ENCODE peak calls at places on chromosomes 6 and 20, in eight cellular contexts. M is neural progenitor cell; V is cardiac muscle cell; D is CD8-positive, alpha-beta memory T cell; B is colonic mucosa; G is fibroblast of lung; H is SJSA1; O is GM23338. R is an unnamed sample. For H3K4me1, the result is how much of the 10 kb centered on the place peaks cover.

GRCh38 chr6:125745281-125746018 is 4.0 kb upstream of the HEY2 start:
- DNase-seq in M (peak), V (no peak), D (no peak), B (no peak), G (no peak), H (no peak), O (peak), R (no peak)

GRCh38 chr6:116410945-116411623 is 40.3 kb downstream of the DSE start:
- DNase-seq in M (no peak), V (peak), D (no peak), B (no peak), G (peak), H (peak), O (no peak), R (no peak)

GRCh38 chr6:6810727-6811126 is 222.2 kb downstream of the LY86 start:
- DNase-seq in M (no peak), V (no peak), D (peak), B (no peak), G (no peak), H (no peak), O (no peak), R (peak)

GRCh38 chr6:7176208-7176607 is 68.4 kb downstream of the RREB1 start:
- DNase-seq in M (no peak), V (no peak), D (no peak), B (no peak), G (no peak), H (no peak), O (peak), R (no peak)

GRCh38 chr20:50285376-50286173 is 94.9 kb downstream of the CEBPB start:
- DNase-seq in M (no peak), V (peak), D (no peak), B (no peak), G (peak), H (peak), O (no peak), R (peak)

GRCh38 chr6:146915671-146916127 is 288.5 kb upstream of the STXBP5 start:
- DNase-seq in M (no peak), V (peak), D (no peak), B (no peak), G (peak), H (peak), O (no peak), R (no peak)

GRCh38 chr6:146785001-146785585 is 186.3 kb downstream of the ADGB start:
- DNase-seq in M (peak), V (peak), D (peak), B (peak), G (peak), H (no peak), O (peak), R (peak)

GRCh38 chr20:59560588-59561227 is 43.6 kb upstream of the PHACTR3 start:
- DNase-seq in M (peak), V (peak), D (no peak), B (no peak), G (no peak), H (no peak), O (peak), R (peak)

GRCh38 chr6:7389162-7389450 is 436 bp downstream of the CAGE1 start:
- DNase-seq in M (no peak), V (peak), D (no peak), B (no peak), G (peak), H (no peak), O (no peak), R (no peak)

GRCh38 chr6:54071941-54072340 is 39.3 kb upstream of the MLIP start:
- DNase-seq in M (no peak), V (peak), D (no peak), B (no peak), G (peak), H (no peak), O (no peak), R (no peak)

DNA sequence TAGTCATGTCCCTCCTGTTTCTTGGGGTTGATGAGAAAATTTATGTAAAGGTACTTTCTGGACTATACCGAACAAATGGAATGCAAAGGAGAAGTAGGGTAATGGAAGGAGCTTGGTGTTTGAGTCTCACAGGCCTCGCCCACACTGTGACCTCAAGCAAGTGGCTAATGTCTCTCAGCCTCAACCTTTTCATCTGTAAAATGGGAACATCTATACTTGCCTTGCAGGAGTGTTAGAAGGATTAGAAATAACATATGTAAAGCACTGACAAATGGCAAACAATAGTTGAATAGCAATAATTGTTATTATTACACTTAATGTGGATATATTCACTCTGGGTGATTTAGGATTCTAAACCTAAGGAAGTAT is 8.9 kb upstream of the PKIG start:
- DNase-seq in M (no peak), V (no peak), D (no peak), B (no peak), G (no peak), H (no peak), O (no peak), R (no peak)
- H3K4me1 ChIP-seq in M (under half), V (under half), D (under half), B (under half), G (under half), H (under half), O (under half), R (under half)

GRCh38 chr6:166558156-166559025 is 28.1 kb downstream of the RAMACL start:
- DNase-seq in M (no peak), V (no peak), D (no peak), B (no peak), G (peak), H (peak), O (no peak), R (no peak)

GRCh38 chr6:166555066-166555465 is 31.4 kb downstream of the RAMACL start:
- DNase-seq in M (no peak), V (no peak), D (no peak), B (no peak), G (no peak), H (no peak), O (no peak), R (no peak)

GRCh38 chr6:166556871-166557322 is 29.6 kb downstream of the RAMACL start:
- DNase-seq in M (peak), V (peak), D (no peak), B (peak), G (peak), H (peak), O (peak), R (no peak)

GRCh38 chr6:166554316-166554715 is 32.2 kb downstream of the RAMACL start:
- DNase-seq in M (peak), V (no peak), D (no peak), B (no peak), G (no peak), H (no peak), O (no peak), R (no peak)

DNA sequence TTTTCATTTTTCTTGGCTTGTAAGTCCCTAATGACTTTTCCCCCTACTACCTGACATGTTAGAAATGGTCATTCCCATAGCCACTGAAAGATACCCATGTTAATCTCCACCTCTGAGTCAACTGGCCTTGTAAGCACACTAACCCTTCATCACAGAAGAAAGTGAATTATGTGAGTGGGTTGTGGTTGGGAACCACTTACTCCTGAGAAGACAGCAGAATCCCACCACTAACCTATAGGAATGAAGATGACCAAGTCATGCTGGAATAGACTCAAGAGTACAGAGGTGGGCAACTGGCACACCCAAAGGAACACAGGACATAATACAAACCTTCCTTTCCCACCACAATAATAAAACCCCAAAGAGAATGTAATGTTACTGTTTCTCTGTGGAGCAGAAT is 30.1 kb downstream of the RAMACL start:
- DNase-seq in M (no peak), V (no peak), D (no peak), B (no peak), G (peak), H (no peak), O (no peak), R (no peak)
- H3K4me1 ChIP-seq in M (under half), V (under half), D (under half), B (under half), G (under half), H (half or more), O (half or more), R (under half)

DNA sequence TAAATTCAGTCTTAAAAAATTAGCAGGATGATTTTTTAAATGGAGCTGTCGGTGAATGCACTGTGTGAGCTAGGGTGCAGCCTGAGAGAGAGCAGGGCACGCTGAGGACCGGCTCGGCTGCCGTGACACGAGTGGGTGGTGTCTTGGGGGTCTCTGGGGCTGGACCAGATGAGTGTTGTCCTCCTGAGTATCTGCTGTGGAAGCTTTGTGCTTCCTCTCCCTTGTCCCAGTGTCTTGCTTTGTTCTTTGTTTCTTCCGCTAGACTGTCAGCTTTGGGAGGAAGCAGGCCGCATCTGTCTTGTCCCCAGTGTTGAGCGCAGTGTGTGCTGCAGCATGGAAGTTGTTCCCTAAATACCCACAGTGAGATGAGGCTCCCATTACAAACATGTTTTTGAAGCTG is 89.4 kb downstream of the RTN4IP1 start:
- DNase-seq in M (peak), V (no peak), D (no peak), B (no peak), G (no peak), H (no peak), O (peak), R (no peak)
- H3K4me1 ChIP-seq in M (under half), V (under half), D (under half), B (under half), G (under half), H (under half), O (under half), R (under half)

GRCh38 chr6:148678682-148679081 is 68.1 kb upstream of the UST start:
- DNase-seq in M (no peak), V (no peak), D (no peak), B (no peak), G (no peak), H (no peak), O (no peak), R (no peak)
- H3K4me1 ChIP-seq in M (under half), V (under half), D (under half), B (under half), G (under half), H (under half), O (under half), R (under half)

GRCh38 chr20:33680681-33681080 is 5.5 kb downstream of the E2F1 start:
- DNase-seq in M (no peak), V (peak), D (no peak), B (no peak), G (peak), H (no peak), O (no peak), R (no peak)
- H3K4me1 ChIP-seq in M (under half), V (under half), D (under half), B (under half), G (under half), H (under half), O (under half), R (under half)